ENCODE peak calls at places on chromosomes 5 and 9, in eight cellular contexts. V is GM12891, M is IMR-90, S is AG09309, K is SJCRH30, Q is A549, B is NCI-H1436, E is A172. I is an unnamed sample.

GRCh38 chr5:5755888-5756287 is 333.4 kb downstream of the ICE1 start:
- DNase-seq in B (no peak), V (no peak), S (no peak), Q (no peak), E (no peak), K (no peak), M (no peak), I (no peak)

GRCh38 chr5:6459896-6460295 is 11.2 kb downstream of the UBE2QL1 start:
- DNase-seq in Q (no peak), E (no peak), M (no peak), V (no peak), B (no peak), K (no peak), S (no peak), I (no peak)

GRCh38 chr5:121445511-121445910 is 406.2 kb upstream of the FTMT start:
- DNase-seq in M (no peak), B (no peak), Q (no peak), E (no peak), S (no peak), V (no peak), K (no peak), I (no peak)

GRCh38 chr9:117649126-117649525 is 55.1 kb upstream of the TLR4 start:
- DNase-seq in Q (no peak), E (peak), B (no peak), V (no peak), M (no peak), K (no peak), S (no peak), I (no peak)

GRCh38 chr9:95724253-95724991 is 151.1 kb upstream of the ERCC6L2 start:
- DNase-seq in E (no peak), B (no peak), V (peak), S (no peak), K (no peak), M (no peak), Q (no peak), I (peak)

GRCh38 chr5:72154076-72154756 is 46.9 kb downstream of the MAP1B start:
- DNase-seq in E (no peak), Q (no peak), M (no peak), B (no peak), V (no peak), K (no peak), S (no peak), I (no peak)

GRCh38 chr5:157578079-157578780 is 2.7 kb upstream of the ADAM19 start:
- DNase-seq in M (no peak), K (no peak), E (no peak), B (no peak), Q (no peak), S (no peak), V (no peak), I (no peak)

GRCh38 chr9:137974746-137975526 is 97.4 kb downstream of the CACNA1B start:
- DNase-seq in V (no peak), K (no peak), E (no peak), B (no peak), Q (no peak), M (no peak), S (no peak), I (no peak)

GRCh38 chr5:179435731-179436315 is 90.6 kb upstream of the ADAMTS2 start:
- DNase-seq in K (no peak), E (no peak), S (no peak), Q (no peak), B (no peak), V (no peak), M (no peak), I (no peak)

GRCh38 chr9:88781500-88782391 is 209.5 kb upstream of the S1PR3 start:
- DNase-seq in M (peak), V (no peak), S (no peak), Q (peak), E (peak), B (no peak), K (no peak), I (no peak)

GRCh38 chr5:149940077-149940574 is 4.5 kb downstream of the PDE6A start:
- DNase-seq in E (no peak), M (no peak), K (no peak), B (no peak), S (no peak), Q (no peak), V (no peak), I (no peak)

GRCh38 chr9:21579209-21579608 is 97.1 kb upstream of the IFNE start:
- DNase-seq in V (no peak), B (no peak), E (no peak), S (no peak), M (peak), Q (peak), K (no peak), I (no peak)

GRCh38 chr9:4508246-4508906 is 18.1 kb downstream of the SLC1A1 start:
- DNase-seq in B (no peak), V (no peak), E (peak), Q (no peak), S (peak), M (peak), K (no peak), I (no peak)

GRCh38 chr5:94777163-94777885 is 158.9 kb downstream of the SLF1 start:
- DNase-seq in V (no peak), M (no peak), Q (no peak), K (no peak), E (no peak), S (no peak), B (peak), I (no peak)

GRCh38 chr9:69028754-69029153 is 6.8 kb upstream of the FXN start:
- DNase-seq in B (no peak), M (no peak), V (no peak), S (no peak), K (no peak), Q (no peak), E (no peak), I (no peak)

GRCh38 chr9:114619205-114619758 is 8.2 kb downstream of the TMEM268 start:
- DNase-seq in S (no peak), K (no peak), B (no peak), E (no peak), Q (no peak), M (no peak), V (no peak), I (peak)

GRCh38 chr9:93681316-93682154 is 105.2 kb downstream of the PHF2 start:
- DNase-seq in Q (no peak), B (no peak), V (no peak), E (no peak), S (no peak), M (no peak), K (peak), I (no peak)

GRCh38 chr9:13064676-13065075 is 214.8 kb downstream of the MPDZ start:
- DNase-seq in S (no peak), Q (no peak), K (no peak), B (no peak), M (no peak), E (no peak), V (no peak), I (no peak)

GRCh38 chr9:6630502-6631206 is 14.9 kb downstream of the GLDC start:
- DNase-seq in M (no peak), Q (no peak), V (no peak), S (no peak), K (no peak), B (no peak), E (no peak), I (no peak)

GRCh38 chr5:35029333-35029732 is 18.4 kb downstream of the AGXT2 start:
- DNase-seq in E (peak), Q (no peak), V (no peak), S (no peak), M (peak), B (no peak), K (no peak), I (no peak)

GRCh38 chr5:142779163-142779562 is 9.0 kb downstream of the ARHGAP26 start:
- DNase-seq in E (peak), S (no peak), B (no peak), M (no peak), K (peak), Q (no peak), V (no peak), I (no peak)

GRCh38 chr9:116765009-116765408 is 77.9 kb downstream of the TRIM32 start:
- DNase-seq in K (no peak), S (no peak), V (no peak), Q (no peak), E (no peak), B (no peak), M (no peak), I (no peak)

GRCh38 chr9:91126761-91127420 is 234.8 kb downstream of the AUH start:
- DNase-seq in S (no peak), M (peak), Q (no peak), E (no peak), V (no peak), K (no peak), B (no peak), I (no peak)

GRCh38 chr9:36728651-36729520 is 156.2 kb downstream of the MELK start:
- DNase-seq in B (peak), S (peak), V (peak), E (peak), M (peak), K (peak), Q (peak), I (peak)

GRCh38 chr5:3896098-3896497 is 300.5 kb downstream of the IRX1 start:
- DNase-seq in B (no peak), V (no peak), M (no peak), K (no peak), S (no peak), E (no peak), Q (no peak), I (no peak)

GRCh38 chr9:132892383-132892782 is 13.7 kb downstream of the SPACA9 start:
- DNase-seq in Q (no peak), S (no peak), K (no peak), V (no peak), B (no peak), E (no peak), M (no peak), I (no peak)

GRCh38 chr9:6852243-6852963 is 94.6 kb downstream of the KDM4C start:
- DNase-seq in S (no peak), V (no peak), M (peak), Q (peak), K (no peak), B (no peak), E (peak), I (no peak)

GRCh38 chr5:59300930-59301329 is 592.6 kb downstream of the PDE4D start:
- DNase-seq in S (no peak), B (no peak), Q (peak), M (no peak), E (no peak), K (peak), V (no peak), I (no peak)

GRCh38 chr5:88325868-88326267 is 57.2 kb upstream of the TMEM161B start:
- DNase-seq in M (no peak), B (no peak), E (no peak), Q (no peak), K (no peak), S (no peak), V (no peak), I (no peak)

GRCh38 chr9:125761685-125762084 is 14.5 kb downstream of the PBX3 start:
- DNase-seq in S (no peak), V (no peak), K (no peak), Q (no peak), E (no peak), M (no peak), B (no peak), I (no peak)

GRCh38 chr5:8756498-8757084 is 789.3 kb downstream of the SEMA5A start:
- DNase-seq in E (peak), B (no peak), Q (peak), K (peak), M (peak), V (no peak), S (peak), I (no peak)

GRCh38 chr9:35481347-35481975 is 8.4 kb upstream of the RUSC2 start:
- DNase-seq in S (no peak), B (peak), M (peak), Q (peak), E (peak), K (peak), V (no peak), I (no peak)

GRCh38 chr9:130444565-130445221 is at the start of gene ASS1:
- DNase-seq in S (no peak), K (peak), B (peak), V (no peak), Q (no peak), E (no peak), M (no peak), I (no peak)

GRCh38 chr9:130201399-130201873 is 29.2 kb downstream of the NCS1 start:
- DNase-seq in K (no peak), Q (no peak), M (no peak), S (no peak), E (no peak), V (no peak), B (no peak), I (no peak)